ENCODE peak calls at places on chromosomes 4 and X, in four cellular contexts. Q is AG09309, E is uterus, T is gastrocnemius medialis. A is an unnamed sample.

GRCh38 chr4:30600246-30600645 is 119.9 kb upstream of the PCDH7 start:
- DNase-seq in Q (peak; percentile 3), E (no peak), T (no peak), A (no peak)

GRCh38 chrX:30935985-30936384 is 46.9 kb upstream of the TAB3 start:
- DNase-seq in Q (no peak), E (no peak), T (no peak), A (no peak)

GRCh38 chr4:158532556-158533231 is 11.0 kb downstream of the RXFP1 start:
- DNase-seq in Q (no peak), E (no peak), T (no peak), A (no peak)

GRCh38 chr4:104964387-104965175 is 182.1 kb upstream of the TET2 start:
- DNase-seq in Q (no peak), E (no peak), T (no peak), A (no peak)

GRCh38 chr4:88143504-88143903 is 14.9 kb downstream of the ABCG2 start:
- DNase-seq in Q (peak; percentile 24), E (no peak), T (no peak), A (no peak)

GRCh38 chrX:3548743-3549441 is 164.6 kb downstream of the PRKX start:
- DNase-seq in Q (peak; percentile 87), E (no peak), T (no peak), A (no peak)

GRCh38 chr4:38055566-38055965 is 95.4 kb downstream of the PTTG2 start:
- DNase-seq in Q (no peak), E (no peak), T (no peak), A (no peak)

GRCh38 chr4:118911162-118911791 is 22.6 kb downstream of the SYNPO2 start:
- DNase-seq in Q (no peak), E (no peak), T (no peak), A (no peak)

GRCh38 chr4:37623940-37624339 is 62.2 kb downstream of the RELL1 start:
- DNase-seq in Q (no peak), E (no peak), T (no peak), A (no peak)

GRCh38 chr4:86117781-86118302 is 242.0 kb downstream of the MAPK10 start:
- DNase-seq in Q (peak; percentile 93), E (no peak), T (no peak), A (no peak)

GRCh38 chr4:2163311-2163821 is 78.6 kb downstream of the HAUS3 start:
- DNase-seq in Q (no peak), E (no peak), T (no peak), A (no peak)

GRCh38 chr4:174714393-174715211 is 114.4 kb downstream of the GLRA3 start:
- DNase-seq in Q (peak; percentile 5), E (no peak), T (no peak), A (no peak)

GRCh38 chr4:20126906-20127305 is 124.8 kb upstream of the SLIT2 start:
- DNase-seq in Q (peak; percentile 31), E (no peak), T (no peak), A (no peak)

GRCh38 chr4:68490826-68491457 is 43.7 kb downstream of the TMPRSS11E start:
- DNase-seq in Q (no peak), E (no peak), T (no peak), A (no peak)

GRCh38 chr4:183504064-183504929 is 561 bp upstream of the ING2 start:
- DNase-seq in Q (peak; percentile 89), E (peak; percentile 99), T (peak; percentile 98), A (peak; percentile 99)

GRCh38 chr4:88672987-88673386 is 24.6 kb downstream of the NAP1L5 start:
- DNase-seq in Q (no peak), E (no peak), T (no peak), A (no peak)

GRCh38 chr4:42159271-42160001 is 7.0 kb upstream of the BEND4 start:
- DNase-seq in Q (no peak), E (no peak), T (no peak), A (no peak)

GRCh38 chrX:44975666-44976263 is 102.8 kb downstream of the KDM6A start:
- DNase-seq in Q (no peak), E (no peak), T (no peak), A (no peak)

GRCh38 chr4:98822144-98822543 is 106.8 kb downstream of the EIF4E start:
- DNase-seq in Q (no peak), E (no peak), T (no peak), A (no peak)

GRCh38 chr4:103994059-103994458 is 274.3 kb upstream of the TACR3 start:
- DNase-seq in Q (no peak), E (no peak), T (no peak), A (no peak)

GRCh38 chr4:664713-665231 is 9.3 kb downstream of the ATP5ME start:
- DNase-seq in Q (no peak), E (no peak), T (no peak), A (no peak)

GRCh38 chrX:43655151-43655676 is 885 bp upstream of the MAOA start:
- DNase-seq in Q (no peak), E (peak; percentile 52), T (no peak), A (no peak)
- TF ChIP-seq CTCF in Q (no peak), E (no peak), T (no peak), A (peak; percentile 3)

GRCh38 chrX:77793950-77794349 is 7.9 kb upstream of the ATRX start:
- DNase-seq in Q (no peak), E (no peak), T (no peak), A (no peak)
- TF ChIP-seq CTCF in Q (no peak), E (no peak), T (no peak), A (no peak)

GRCh38 chr4:6908397-6909112 is 1.1 kb upstream of the TBC1D14 start:
- DNase-seq in Q (no peak), E (no peak), T (no peak), A (no peak)

GRCh38 chr4:6909970-6910339 is 329 bp downstream of the TBC1D14 start:
- DNase-seq in Q (no peak), E (no peak), T (no peak), A (no peak)

GRCh38 chr4:6909113-6909969 is at the start of gene TBC1D14:
- DNase-seq in Q (no peak), E (peak; percentile 89), T (peak; percentile 85), A (peak; percentile 91)

GRCh38 chr4:6910960-6911874 is 1.6 kb downstream of the TBC1D14 start:
- DNase-seq in Q (no peak), E (no peak), T (no peak), A (no peak)

GRCh38 chr4:6910340-6910959 is 824 bp downstream of the TBC1D14 start:
- DNase-seq in Q (no peak), E (no peak), T (no peak), A (no peak)
- TF ChIP-seq CTCF in Q (peak; percentile 6), E (no peak), T (no peak), A (peak; percentile 62)

GRCh38 chr4:109978704-109979103 is 66.0 kb downstream of the EGF start:
- DNase-seq in Q (no peak), E (no peak), T (no peak), A (no peak)
- TF ChIP-seq CTCF in Q (no peak), E (no peak), T (no peak), A (no peak)

DNA sequence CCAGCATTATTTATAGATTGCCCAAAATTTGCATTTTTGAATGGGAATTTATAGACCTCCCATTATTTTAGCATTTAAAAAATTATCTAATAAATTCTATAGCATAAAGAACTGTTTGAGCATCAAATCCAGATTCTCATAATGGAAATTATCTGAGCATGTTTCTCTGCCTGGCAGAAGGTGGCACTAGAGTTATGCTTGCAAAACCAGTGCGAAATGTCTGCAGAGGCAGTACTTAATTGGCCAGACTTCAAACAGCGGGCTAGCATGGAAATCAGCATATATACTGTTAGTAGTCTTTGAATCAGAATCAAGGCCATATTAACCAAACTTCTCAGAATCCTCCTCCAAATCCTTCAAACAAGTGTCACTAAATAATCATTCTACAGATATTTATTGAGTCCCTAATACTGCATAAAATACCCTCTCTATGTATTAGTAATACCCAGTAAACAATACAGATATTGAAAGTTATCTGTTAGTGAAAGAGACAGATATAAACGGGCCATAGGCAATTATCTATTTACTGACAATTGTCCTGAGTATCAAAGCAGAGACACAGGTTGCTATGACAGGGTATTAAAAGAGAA is 78.7 kb upstream of the DCLK2 start:
- DNase-seq in Q (peak; percentile 66), E (peak; percentile 42), T (peak; percentile 7), A (no peak)
- TF ChIP-seq CTCF in Q (peak; percentile 90), E (peak; percentile 72), T (peak; percentile 47), A (peak; percentile 81)

GRCh38 chr4:130309221-130309620 is 1213.3 kb downstream of the C4orf33 start:
- DNase-seq in Q (no peak), E (no peak), T (no peak), A (no peak)

GRCh38 chr4:130306566-130306965 is 1210.6 kb downstream of the C4orf33 start:
- DNase-seq in Q (no peak), E (no peak), T (no peak), A (no peak)
- TF ChIP-seq CTCF in Q (no peak), E (no peak), T (no peak), A (peak; percentile 22)

GRCh38 chr4:112178731-112179130 is 33.5 kb downstream of the FAM241A start:
- DNase-seq in Q (no peak), E (no peak), T (no peak), A (no peak)
- TF ChIP-seq CTCF in Q (no peak), E (no peak), T (no peak), A (no peak)

GRCh38 chr4:47836655-47837581 is 949 bp downstream of the CORIN start:
- DNase-seq in Q (peak; percentile 39), E (peak; percentile 76), T (peak; percentile 20), A (peak; percentile 79)

GRCh38 chr4:47838445-47838844 is 578 bp upstream of the CORIN start:
- DNase-seq in Q (no peak), E (no peak), T (no peak), A (no peak)

GRCh38 chr4:47840291-47840690 is 2.4 kb upstream of the CORIN start:
- DNase-seq in Q (no peak), E (no peak), T (no peak), A (no peak)

GRCh38 chr4:47837582-47838294 is at the start of gene CORIN:
- DNase-seq in Q (no peak), E (peak; percentile 17), T (no peak), A (no peak)

GRCh38 chr4:47839259-47839658 is 1.4 kb upstream of the CORIN start:
- DNase-seq in Q (peak; percentile 38), E (peak; percentile 48), T (no peak), A (no peak)
- TF ChIP-seq CTCF in Q (peak; percentile 42), E (peak; percentile 25), T (no peak), A (peak; percentile 58)

DNA sequence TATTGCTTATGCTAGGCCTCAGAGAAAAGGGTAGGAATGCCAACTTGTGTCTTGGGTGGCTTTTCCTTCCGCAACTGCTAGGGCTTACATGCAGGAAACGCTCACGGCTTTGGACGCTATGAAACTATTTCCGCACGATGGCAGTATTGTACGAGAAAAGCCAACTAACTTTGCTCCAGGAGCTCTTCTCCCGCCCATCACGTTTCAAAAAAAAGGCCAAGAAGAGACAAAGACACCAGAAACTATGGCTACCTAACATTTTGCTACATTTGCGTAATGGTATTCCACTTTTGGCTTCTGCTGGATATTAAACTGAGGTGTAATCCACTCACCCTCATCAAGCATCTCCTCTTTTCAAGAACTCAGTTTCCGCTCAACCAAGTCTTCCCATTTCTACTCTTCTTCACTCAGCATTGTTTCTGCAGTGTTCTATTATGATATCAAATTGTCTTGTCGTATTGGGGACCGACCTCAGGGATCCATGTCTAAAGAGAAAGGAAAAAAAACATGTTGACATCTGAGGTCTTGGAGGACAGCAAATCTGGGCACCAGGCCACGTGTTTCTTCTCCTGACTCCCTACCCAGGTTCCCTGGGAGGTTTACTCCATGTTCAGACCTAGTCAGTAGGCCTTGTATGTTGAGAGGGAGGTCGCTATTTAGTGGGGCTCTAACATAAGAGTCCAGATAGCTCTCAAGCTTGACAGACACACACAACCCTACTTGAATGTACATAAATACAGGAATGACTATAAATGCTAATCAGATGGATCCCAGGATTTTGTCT is 239.4 kb upstream of the STK26 start:
- DNase-seq in Q (peak; percentile 75), E (peak; percentile 85), T (no peak), A (no peak)
- TF ChIP-seq CTCF in Q (peak; percentile 55), E (peak; percentile 47), T (no peak), A (no peak)